ENCODE peak calls at places on chromosomes 4 and X, in six cellular contexts. I is neural progenitor cell, V is pancreas, B is psoas muscle, R is A549, Z is astrocyte. D is an unnamed sample.

GRCh38 chr4:10690185-10690907 is 5.8 kb upstream of the CLNK start:
- DNase-seq in I (no peak), V (no peak), B (no peak), R (no peak), Z (no peak), D (no peak)

GRCh38 chr4:99653921-99654890 is 3.4 kb downstream of the C4orf54 start:
- DNase-seq in I (no peak), V (no peak), B (peak; percentile 52), R (no peak), Z (no peak), D (no peak)

GRCh38 chr4:833156-833555 is 7.2 kb upstream of the CPLX1 start:
- DNase-seq in I (no peak), V (no peak), B (no peak), R (no peak), Z (no peak), D (no peak)

GRCh38 chrX:15366507-15367352 is 17.5 kb downstream of the VEGFD start:
- DNase-seq in I (no peak), V (no peak), B (no peak), R (no peak), Z (no peak), D (no peak)

GRCh38 chr4:120765271-120765985 is 157.1 kb downstream of the PRDM5 start:
- DNase-seq in I (no peak), V (no peak), B (no peak), R (no peak), Z (no peak), D (no peak)

GRCh38 chrX:20530319-20530979 is 263.7 kb upstream of the RPS6KA3 start:
- DNase-seq in I (peak; percentile 55), V (peak; percentile 62), B (no peak), R (peak; percentile 66), Z (no peak), D (no peak)

GRCh38 chr4:3686746-3687145 is 79.4 kb upstream of the ADRA2C start:
- DNase-seq in I (no peak), V (no peak), B (peak; percentile 5), R (no peak), Z (no peak), D (no peak)

GRCh38 chrX:10447577-10448214 is 172.7 kb downstream of the MID1 start:
- DNase-seq in I (no peak), V (peak; percentile 10), B (no peak), R (peak; percentile 17), Z (peak; percentile 61), D (peak; percentile 6)

GRCh38 chr4:110164251-110164650 is 34.2 kb downstream of the ELOVL6 start:
- DNase-seq in I (no peak), V (no peak), B (no peak), R (no peak), Z (peak; percentile 56), D (no peak)

GRCh38 chr4:141731481-141731880 is 95.1 kb downstream of the IL15 start:
- DNase-seq in I (no peak), V (no peak), B (no peak), R (no peak), Z (no peak), D (no peak)

GRCh38 chrX:40539214-40540142 is 41.3 kb upstream of the ATP6AP2 start:
- DNase-seq in I (peak; percentile 44), V (no peak), B (peak; percentile 69), R (no peak), Z (peak; percentile 42), D (no peak)

GRCh38 chr4:183808102-183808466 is 97.0 kb upstream of the STOX2 start:
- DNase-seq in I (no peak), V (peak; percentile 43), B (no peak), R (no peak), Z (no peak), D (peak; percentile 70)

GRCh38 chr4:15031197-15031596 is 28.9 kb downstream of the CPEB2 start:
- DNase-seq in I (no peak), V (no peak), B (no peak), R (no peak), Z (peak; percentile 27), D (no peak)

GRCh38 chr4:159048166-159048886 is 54.6 kb upstream of the RAPGEF2 start:
- DNase-seq in I (peak; percentile 57), V (peak; percentile 72), B (peak; percentile 67), R (peak; percentile 47), Z (peak; percentile 94), D (no peak)

GRCh38 chr4:47930971-47931804 is 16.8 kb upstream of the NFXL1 start:
- DNase-seq in I (no peak), V (peak; percentile 18), B (no peak), R (no peak), Z (peak; percentile 82), D (no peak)

GRCh38 chrX:111302284-111302683 is 32.0 kb upstream of the CAPN6 start:
- DNase-seq in I (no peak), V (no peak), B (no peak), R (no peak), Z (no peak), D (no peak)

GRCh38 chrX:72309297-72310071 is 3.8 kb upstream of the CITED1 start:
- DNase-seq in I (peak; percentile 24), V (no peak), B (no peak), R (no peak), Z (no peak), D (no peak)

GRCh38 chrX:17007134-17007768 is 60.8 kb downstream of the REPS2 start:
- DNase-seq in I (peak; percentile 41), V (peak; percentile 15), B (no peak), R (peak; percentile 13), Z (no peak), D (no peak)

GRCh38 chrX:97616883-97617510 is 733.3 kb downstream of the RPA4 start:
- DNase-seq in I (no peak), V (no peak), B (no peak), R (peak; percentile 31), Z (peak; percentile 58), D (peak; percentile 7)

GRCh38 chr4:98289375-98289774 is 28.2 kb downstream of the RAP1GDS1 start:
- DNase-seq in I (no peak), V (no peak), B (no peak), R (no peak), Z (no peak), D (no peak)

GRCh38 chrX:41303013-41303412 is 30.9 kb upstream of the DDX3X start:
- DNase-seq in I (no peak), V (no peak), B (no peak), R (no peak), Z (peak; percentile 18), D (no peak)

GRCh38 chr4:156672924-156673323 is 298.7 kb downstream of the PDGFC start:
- DNase-seq in I (no peak), V (no peak), B (no peak), R (no peak), Z (peak; percentile 87), D (no peak)

GRCh38 chr4:156677656-156678055 is 293.9 kb downstream of the PDGFC start:
- DNase-seq in I (no peak), V (no peak), B (no peak), R (no peak), Z (no peak), D (no peak)

GRCh38 chr4:156676116-156676851 is 295.3 kb downstream of the PDGFC start:
- DNase-seq in I (no peak), V (no peak), B (no peak), R (no peak), Z (peak; percentile 21), D (no peak)

GRCh38 chr4:156673483-156673882 is 298.1 kb downstream of the PDGFC start:
- DNase-seq in I (no peak), V (no peak), B (no peak), R (no peak), Z (peak; percentile 77), D (no peak)

DNA sequence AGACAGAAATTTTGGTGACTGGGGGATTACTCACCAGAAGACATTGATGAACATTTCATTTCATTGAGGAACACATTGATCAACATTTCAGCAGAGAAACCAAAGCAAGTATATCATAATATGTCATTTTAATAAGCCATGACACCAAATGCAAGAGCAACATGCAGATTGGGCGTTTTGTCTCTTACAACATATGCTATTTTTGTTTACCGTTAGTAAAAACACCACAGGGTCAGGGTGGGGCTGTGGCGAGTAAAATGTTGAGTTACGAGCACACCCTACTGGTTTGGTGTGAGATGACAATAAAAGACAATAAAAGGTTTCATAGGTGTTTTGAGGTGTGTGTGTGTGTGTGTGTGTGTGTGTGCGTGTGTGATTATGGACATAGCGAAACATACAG is 294.5 kb downstream of the PDGFC start:
- DNase-seq in I (peak; percentile 63), V (peak; percentile 9), B (no peak), R (peak; percentile 52), Z (peak; percentile 51), D (no peak)
- TF ChIP-seq CTCF in I (peak; percentile 71), V (no peak), B (no peak), R (peak; percentile 43), Z (peak; percentile 34), D (peak; percentile 46)

DNA sequence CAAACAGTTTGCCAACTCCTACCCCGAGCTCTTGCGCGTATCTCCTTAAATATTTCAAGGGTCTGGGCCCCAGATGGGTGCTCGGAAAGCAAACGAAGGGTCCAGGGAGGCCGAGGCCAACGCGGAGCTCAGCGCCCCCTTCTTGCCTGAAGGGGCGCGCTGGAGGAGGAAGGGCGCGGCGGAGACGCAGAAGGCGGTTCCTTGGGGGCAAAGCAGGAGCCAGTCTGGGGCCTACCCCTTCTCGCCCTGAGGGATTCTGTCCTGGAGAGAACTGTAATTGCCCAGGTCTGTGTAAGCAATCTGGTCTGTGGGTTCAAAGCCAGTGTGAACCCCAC is 4.0 kb upstream of the SFRP2 start:
- DNase-seq in I (peak; percentile 71), V (no peak), B (no peak), R (no peak), Z (no peak), D (no peak)
- H3K4me3 ChIP-seq in I (peak overlapping the region; percentile 98), V (no peak overlapping the region), B (peak overlapping the region; percentile 42), R (no peak overlapping the region), Z (no peak overlapping the region), D (peak overlapping the region; percentile 37)

DNA sequence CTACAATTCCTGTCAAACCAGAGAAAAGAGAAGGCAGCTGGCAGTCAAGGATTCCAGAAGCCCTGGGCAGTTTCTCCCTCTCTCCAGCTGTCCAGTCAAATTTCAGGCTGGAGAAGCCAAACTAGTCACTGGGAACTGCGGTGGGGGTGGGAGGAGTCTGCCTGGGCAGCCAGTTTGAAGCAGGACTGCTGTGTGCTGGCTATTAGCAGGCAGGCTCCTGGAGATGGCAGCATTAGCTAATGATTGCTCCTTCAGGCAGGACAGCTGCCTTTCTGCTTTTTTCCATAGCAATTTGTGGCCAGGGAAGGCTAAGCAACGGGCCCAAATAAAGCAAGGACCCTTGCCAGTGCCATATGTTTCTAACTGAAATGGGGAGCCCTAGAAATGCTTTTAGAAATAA is 44.7 kb upstream of the FGF13 start:
- DNase-seq in I (peak; percentile 73), V (no peak), B (peak; percentile 64), R (peak; percentile 11), Z (peak; percentile 69), D (no peak)
- TF ChIP-seq CTCF in I (peak; percentile 54), V (no peak), B (peak; percentile 46), R (no peak), Z (peak; percentile 35), D (peak; percentile 53)

DNA sequence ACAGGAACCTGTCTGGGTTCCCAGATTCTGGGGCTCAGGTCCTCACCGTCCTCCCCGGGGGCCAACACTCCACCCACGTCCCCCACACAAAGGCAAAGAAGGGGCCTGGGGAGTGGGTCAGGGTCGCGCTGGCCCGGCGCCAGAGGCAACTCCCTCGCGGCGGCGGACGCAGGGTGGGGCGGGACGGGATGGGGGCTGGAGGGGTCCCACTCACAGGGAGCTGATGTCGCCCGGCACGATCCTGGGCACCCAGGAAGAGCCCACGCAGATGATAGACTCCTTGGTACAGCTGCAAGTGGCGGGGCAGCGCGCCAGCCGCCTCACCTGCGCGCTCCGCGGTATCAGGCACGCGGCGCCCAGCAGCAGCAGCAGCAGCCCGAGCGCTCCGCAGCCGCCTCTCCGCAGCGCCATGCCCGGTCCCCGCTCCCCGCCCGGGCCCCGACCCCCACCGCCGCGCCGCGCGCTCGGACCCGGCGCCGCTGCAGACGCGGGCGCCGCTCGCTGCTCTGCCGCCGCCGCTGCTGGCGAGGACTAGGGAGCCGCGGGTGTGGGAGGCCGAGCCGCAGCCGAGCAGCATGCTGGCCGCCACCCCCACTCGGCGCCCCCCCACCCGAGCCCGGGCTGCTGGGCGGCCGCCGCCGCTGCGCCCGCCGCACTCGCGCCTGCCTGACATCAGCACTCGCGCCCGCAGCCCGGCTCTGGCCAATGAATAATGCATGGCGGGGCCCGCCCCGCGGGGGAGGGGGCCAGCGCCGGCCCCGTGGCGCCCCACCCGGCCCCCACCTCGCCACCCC is at the start of gene LGI2:
- DNase-seq in I (peak; percentile 76), V (peak; percentile 44), B (no peak), R (no peak), Z (peak; percentile 12), D (no peak)
- H3K4me3 ChIP-seq in I (peak within 1 kb of the TSS; percentile 64), V (peak within 1 kb of the TSS; percentile 15), B (peak within 1 kb of the TSS; percentile 58), R (peak within 1 kb of the TSS; percentile 61), Z (peak within 1 kb of the TSS; percentile 20), D (peak within 1 kb of the TSS; percentile 33)

D was measured in epithelial cell of proximal tubule.